ENCODE peak calls at places on chromosomes 12 and 14, in five cellular contexts. F is ovary, L is lung, S is posterior vena cava, H is GM20000. V is an unnamed sample.

GRCh38 chr14:66117600-66117999 is 368.6 kb upstream of the CCDC196 start:
- DNase-seq in F (no peak), L (no peak), S (no peak), H (no peak), V (no peak)

GRCh38 chr12:14244876-14245669 is 120.4 kb upstream of the ATF7IP start:
- DNase-seq in F (no peak), L (no peak), S (no peak), H (no peak), V (no peak)

GRCh38 chr12:110741795-110742717 is 635 bp downstream of the PPP1CC start:
- DNase-seq in F (no peak), L (no peak), S (peak; percentile 83), H (no peak), V (no peak)

GRCh38 chr12:127430401-127430800 is 836.6 kb upstream of the TMEM132C start:
- DNase-seq in F (no peak), L (no peak), S (no peak), H (no peak), V (no peak)

GRCh38 chr12:85923767-85924331 is 49.8 kb downstream of the NTS start:
- DNase-seq in F (no peak), L (no peak), S (no peak), H (peak; percentile 8), V (no peak)

GRCh38 chr14:58549358-58549757 is 88.4 kb upstream of the DACT1 start:
- DNase-seq in F (no peak), L (no peak), S (no peak), H (no peak), V (no peak)

GRCh38 chr14:50357753-50358380 is 38.8 kb downstream of the CDKL1 start:
- DNase-seq in F (no peak), L (no peak), S (no peak), H (no peak), V (no peak)

GRCh38 chr12:109542014-109542413 is 31.3 kb downstream of the MMAB start:
- DNase-seq in F (no peak), L (no peak), S (no peak), H (no peak), V (no peak)

GRCh38 chr12:18467636-18468520 is 206.6 kb downstream of the PIK3C2G start:
- DNase-seq in F (no peak), L (no peak), S (no peak), H (peak; percentile 10), V (no peak)

GRCh38 chr12:21324551-21324950 is 10.2 kb downstream of the SLCO1A2 start:
- DNase-seq in F (no peak), L (no peak), S (no peak), H (no peak), V (no peak)

GRCh38 chr14:69004731-69005431 is 25.8 kb upstream of the ACTN1 start:
- DNase-seq in F (no peak), L (no peak), S (no peak), H (no peak), V (no peak)

GRCh38 chr12:95802482-95803264 is 12.1 kb upstream of the NTN4 start:
- DNase-seq in F (no peak), L (no peak), S (no peak), H (no peak), V (no peak)

GRCh38 chr14:50396636-50397460 is at the start of gene CDKL1:
- DNase-seq in F (peak; percentile 83), L (peak; percentile 63), S (peak; percentile 88), H (peak; percentile 74), V (peak; percentile 75)

GRCh38 chr12:132315507-132315906 is 13.9 kb downstream of the GALNT9 start:
- DNase-seq in F (no peak), L (no peak), S (peak; percentile 77), H (no peak), V (no peak)

GRCh38 chr12:64946132-64946829 is 121.8 kb downstream of the TBC1D30 start:
- DNase-seq in F (no peak), L (no peak), S (peak; percentile 81), H (no peak), V (peak; percentile 70)

GRCh38 chr12:124715121-124715990 is 147.9 kb upstream of the NCOR2 start:
- DNase-seq in F (no peak), L (no peak), S (no peak), H (no peak), V (no peak)

GRCh38 chr12:96571101-96571862 is 81.9 kb downstream of the CFAP54 start:
- DNase-seq in F (no peak), L (no peak), S (no peak), H (peak; percentile 49), V (no peak)

GRCh38 chr12:132194056-132194455 is 49.8 kb downstream of the NOC4L start:
- DNase-seq in F (no peak), L (no peak), S (no peak), H (no peak), V (no peak)

GRCh38 chr12:109880938-109881337 is 597 bp upstream of the GLTP start:
- DNase-seq in F (no peak), L (no peak), S (no peak), H (no peak), V (no peak)

GRCh38 chr14:101066826-101067508 is 163.4 kb upstream of the RTL1 start:
- DNase-seq in F (peak; percentile 25), L (no peak), S (peak; percentile 74), H (no peak), V (peak; percentile 54)

GRCh38 chr12:12872139-12872933 is 19.0 kb upstream of the GPRC5A start:
- DNase-seq in F (no peak), L (peak; percentile 57), S (no peak), H (no peak), V (no peak)

GRCh38 chr12:6336859-6337744 is 4.8 kb downstream of the TNFRSF1A start:
- DNase-seq in F (no peak), L (peak; percentile 48), S (no peak), H (peak; percentile 56), V (no peak)

GRCh38 chr14:20606190-20606901 is 15.2 kb upstream of the RNASE12 start:
- DNase-seq in F (no peak), L (no peak), S (no peak), H (peak; percentile 21), V (no peak)

GRCh38 chr12:51941011-51941561 is 10.4 kb upstream of the ACVR1B start:
- DNase-seq in F (no peak), L (no peak), S (no peak), H (no peak), V (no peak)

GRCh38 chr12:14774944-14775651 is 28.2 kb downstream of the WBP11 start:
- DNase-seq in F (peak; percentile 67), L (peak; percentile 42), S (peak; percentile 84), H (no peak), V (peak; percentile 73)

GRCh38 chr12:45731376-45731775 is 1.9 kb downstream of the ARID2 start:
- DNase-seq in F (no peak), L (no peak), S (no peak), H (no peak), V (no peak)

GRCh38 chr14:39880106-39880695 is 448.0 kb upstream of the FBXO33 start:
- DNase-seq in F (no peak), L (no peak), S (no peak), H (no peak), V (no peak)

GRCh38 chr14:72990171-72990570 is 36.7 kb downstream of the ZFYVE1 start:
- DNase-seq in F (no peak), L (no peak), S (no peak), H (no peak), V (no peak)

GRCh38 chr12:57130941-57131340 is 2.7 kb downstream of the LRP1 start:
- DNase-seq in F (no peak), L (no peak), S (no peak), H (peak; percentile 49), V (no peak)

GRCh38 chr14:100297320-100298300 is 8.6 kb downstream of the SLC25A29 start:
- DNase-seq in F (peak; percentile 83), L (peak; percentile 70), S (peak; percentile 93), H (peak; percentile 92), V (peak; percentile 80)

GRCh38 chr12:118188690-118189371 is 52.9 kb downstream of the PEBP1 start:
- DNase-seq in F (peak; percentile 81), L (no peak), S (no peak), H (no peak), V (peak; percentile 80)

GRCh38 chr14:102487204-102487577 is 22.4 kb downstream of the ANKRD9 start:
- DNase-seq in F (no peak), L (no peak), S (peak; percentile 58), H (no peak), V (no peak)

GRCh38 chr12:112198120-112198733 is 72.9 kb downstream of the TRAFD1 start:
- DNase-seq in F (peak; percentile 59), L (peak; percentile 47), S (no peak), H (peak; percentile 75), V (no peak)

GRCh38 chr12:46221255-46222128 is 47.4 kb downstream of the SLC38A1 start:
- DNase-seq in F (no peak), L (no peak), S (no peak), H (no peak), V (no peak)

V was measured in sciatic nerve.